ENCODE peak calls at places on chromosomes 7 and 10, in six cellular contexts. E is astrocyte of the cerebellum, F is mammary epithelial cell, K is spleen, G is AG04449, R is transverse colon. H is an unnamed sample.
A peak's percentile ranks its signal among the peaks of the same experiment; 100 is the strongest.

GRCh38 chr7:132783824-132784223 is 207.6 kb upstream of the PLXNA4 start:
- DNase-seq in E (peak; percentile 84), F (peak; percentile 63), K (no peak), G (peak; percentile 63), R (no peak), H (no peak)

GRCh38 chr7:110922906-110923305 is 168.0 kb upstream of the LRRN3 start:
- DNase-seq in E (peak; percentile 6), F (peak; percentile 89), K (no peak), G (peak; percentile 4), R (no peak), H (no peak)

GRCh38 chr7:79050592-79050991 is 402.9 kb downstream of the MAGI2 start:
- DNase-seq in E (peak; percentile 70), F (peak; percentile 78), K (no peak), G (no peak), R (no peak), H (no peak)

GRCh38 chr7:111784971-111785575 is 222.8 kb upstream of the IMMP2L start:
- DNase-seq in E (no peak), F (no peak), K (no peak), G (no peak), R (no peak), H (no peak)

GRCh38 chr7:114243019-114243507 is 171.6 kb upstream of the FOXP2 start:
- DNase-seq in E (no peak), F (peak; percentile 10), K (no peak), G (no peak), R (no peak), H (no peak)

GRCh38 chr7:107233174-107233573 is 64.4 kb downstream of the HBP1 start:
- DNase-seq in E (no peak), F (peak; percentile 17), K (no peak), G (no peak), R (no peak), H (peak; percentile 37)

GRCh38 chr7:38368191-38368605 is 94.8 kb upstream of the TARP start:
- DNase-seq in E (no peak), F (peak; percentile 69), K (peak; percentile 93), G (peak; percentile 9), R (peak; percentile 70), H (peak; percentile 69)

GRCh38 chr7:66537876-66538275 is 90.8 kb upstream of the KCTD7 start:
- DNase-seq in E (no peak), F (no peak), K (no peak), G (no peak), R (no peak), H (peak; percentile 49)

GRCh38 chr10:13483951-13484350 is 44.9 kb downstream of the BEND7 start:
- DNase-seq in E (no peak), F (no peak), K (peak; percentile 87), G (no peak), R (peak; percentile 15), H (no peak)

GRCh38 chr7:137715101-137715500 is 131.7 kb downstream of the DGKI start:
- DNase-seq in E (no peak), F (no peak), K (no peak), G (no peak), R (no peak), H (no peak)

GRCh38 chr7:26143298-26144044 is 8.5 kb upstream of the NFE2L3 start:
- DNase-seq in E (no peak), F (no peak), K (no peak), G (no peak), R (no peak), H (no peak)

GRCh38 chr7:157874208-157874816 is 537.5 kb downstream of the DNAJB6 start:
- DNase-seq in E (no peak), F (no peak), K (peak; percentile 56), G (no peak), R (no peak), H (no peak)

GRCh38 chr7:97973206-97973658 is 16.8 kb downstream of the OCM2 start:
- DNase-seq in E (no peak), F (no peak), K (no peak), G (no peak), R (no peak), H (peak; percentile 93)

GRCh38 chr7:129949292-129950133 is 3.2 kb downstream of the UBE2H start:
- DNase-seq in E (peak; percentile 55), F (peak; percentile 95), K (no peak), G (peak; percentile 29), R (peak; percentile 32), H (peak; percentile 49)

GRCh38 chr7:5382281-5383041 is 41.2 kb downstream of the TNRC18 start:
- DNase-seq in E (no peak), F (no peak), K (no peak), G (no peak), R (no peak), H (peak; percentile 91)

GRCh38 chr7:444606-445005 is 75.0 kb downstream of the PDGFA start:
- DNase-seq in E (no peak), F (no peak), K (no peak), G (no peak), R (no peak), H (no peak)

GRCh38 chr10:37831495-37832333 is 25.7 kb downstream of the ZNF248 start:
- DNase-seq in E (no peak), F (no peak), K (no peak), G (no peak), R (no peak), H (no peak)

GRCh38 chr7:66697451-66698438 is 42.8 kb upstream of the RABGEF1 start:
- DNase-seq in E (peak; percentile 23), F (peak; percentile 22), K (no peak), G (no peak), R (no peak), H (peak; percentile 51)

GRCh38 chr7:8117195-8117594 is 144.8 kb downstream of the ICA1 start:
- DNase-seq in E (no peak), F (no peak), K (no peak), G (no peak), R (no peak), H (no peak)

GRCh38 chr10:58666024-58666423 is 153.4 kb downstream of the BICC1 start:
- DNase-seq in E (no peak), F (peak; percentile 62), K (no peak), G (no peak), R (peak; percentile 17), H (no peak)

GRCh38 chr10:57165671-57166070 is 804.6 kb upstream of the ZWINT start:
- DNase-seq in E (no peak), F (no peak), K (no peak), G (no peak), R (no peak), H (no peak)

GRCh38 chr7:29987821-29988317 is 1.7 kb downstream of the SCRN1 start:
- DNase-seq in E (peak; percentile 74), F (peak; percentile 73), K (peak; percentile 58), G (peak; percentile 28), R (no peak), H (peak; percentile 46)

GRCh38 chr10:92995509-92995908 is 65.1 kb upstream of the CYP26C1 start:
- DNase-seq in E (no peak), F (no peak), K (no peak), G (no peak), R (no peak), H (peak; percentile 4)

GRCh38 chr10:101512741-101513140 is 75.3 kb downstream of the POLL start:
- DNase-seq in E (peak; percentile 26), F (peak; percentile 16), K (no peak), G (no peak), R (no peak), H (no peak)

GRCh38 chr10:125064681-125065492 is 95.5 kb downstream of the CTBP2 start:
- DNase-seq in E (peak; percentile 86), F (peak; percentile 98), K (no peak), G (no peak), R (no peak), H (no peak)

GRCh38 chr7:22802426-22802825 is 20.2 kb downstream of the TOMM7 start:
- DNase-seq in E (no peak), F (no peak), K (no peak), G (no peak), R (no peak), H (peak; percentile 37)
- H3K4me3 ChIP-seq in E (no peak overlapping the region), F (no peak overlapping the region), K (no peak overlapping the region), G (no peak overlapping the region), R (no peak overlapping the region), H (peak overlapping the region; percentile 1)

GRCh38 chr7:16803881-16804673 is 722 bp downstream of the AGR2 start:
- DNase-seq in E (no peak), F (no peak), K (no peak), G (no peak), R (peak; percentile 21), H (no peak)
- H3K4me3 ChIP-seq in E (no peak overlapping the region), F (no peak overlapping the region), K (no peak overlapping the region), G (no peak overlapping the region), R (peak overlapping the region; percentile 43), H (no peak overlapping the region)

GRCh38 chr10:129970404-129971364 is 6.6 kb upstream of the EBF3 start:
- DNase-seq in E (no peak), F (no peak), K (peak; percentile 54), G (no peak), R (no peak), H (peak; percentile 77)

GRCh38 chr10:129971381-129972144 is 7.5 kb upstream of the EBF3 start:
- DNase-seq in E (no peak), F (no peak), K (peak; percentile 79), G (no peak), R (peak; percentile 41), H (peak; percentile 95)

GRCh38 chr10:129973674-129974059 is 9.6 kb upstream of the EBF3 start:
- DNase-seq in E (no peak), F (no peak), K (peak; percentile 37), G (no peak), R (no peak), H (peak; percentile 46)

GRCh38 chr10:129972966-129973673 is 9.0 kb upstream of the EBF3 start:
- DNase-seq in E (no peak), F (no peak), K (peak; percentile 61), G (no peak), R (no peak), H (peak; percentile 76)

DNA sequence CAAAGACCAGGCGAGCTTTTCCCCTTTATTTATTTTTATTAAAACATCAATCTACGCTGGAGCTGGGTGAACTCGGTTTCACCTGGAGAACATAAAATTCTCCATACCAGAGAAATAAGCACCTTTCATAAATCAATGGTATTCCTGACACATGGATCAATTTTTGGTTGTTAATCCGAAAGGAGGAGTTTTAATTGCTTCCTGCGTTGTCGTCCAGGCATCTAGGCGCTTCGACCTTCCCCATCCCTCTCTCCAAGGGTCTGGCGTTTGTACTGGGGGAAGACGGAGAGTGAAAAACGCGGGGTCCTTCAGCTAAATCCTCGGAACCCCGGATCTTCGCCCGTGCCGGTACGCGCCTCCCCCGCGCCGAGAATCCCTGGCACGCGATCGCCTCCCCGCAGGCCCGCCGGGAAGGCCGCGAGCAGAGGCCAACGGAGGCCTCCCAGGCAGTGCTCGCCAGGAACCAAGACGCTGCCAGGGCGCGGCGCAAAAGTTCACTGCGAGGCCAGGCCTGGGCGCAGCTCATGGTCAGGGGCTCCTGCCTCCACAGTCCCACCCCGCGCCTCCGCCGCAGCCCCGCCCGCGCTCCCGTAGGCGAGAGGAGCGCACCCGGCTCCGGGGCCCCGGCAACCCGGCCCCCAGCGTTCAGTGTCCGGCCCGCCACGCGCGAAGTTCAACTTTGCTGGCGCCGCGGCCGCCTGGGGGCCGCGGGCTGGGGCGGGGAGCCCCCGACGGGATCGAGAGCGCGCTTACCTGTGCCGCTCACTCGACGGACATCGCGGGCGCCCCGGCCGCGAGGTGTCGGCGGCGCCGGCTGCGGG is 8.3 kb upstream of the EBF3 start:
- DNase-seq in E (no peak), F (no peak), K (peak; percentile 59), G (no peak), R (no peak), H (peak; percentile 86)
- H3K4me3 ChIP-seq in E (no peak overlapping the region), F (no peak overlapping the region), K (no peak overlapping the region), G (no peak overlapping the region), R (no peak overlapping the region), H (peak overlapping the region; percentile 28)

GRCh38 chr7:117165656-117166055 is 157.2 kb downstream of the WNT2 start:
- DNase-seq in E (no peak), F (no peak), K (no peak), G (no peak), R (peak; percentile 7), H (no peak)
- H3K4me3 ChIP-seq in E (no peak overlapping the region), F (no peak overlapping the region), K (no peak overlapping the region), G (no peak overlapping the region), R (no peak overlapping the region), H (no peak overlapping the region)

H was measured in H7.